ENCODE peak calls at places on chromosomes 12 and 14, in ten cellular contexts. F is tibial artery; Y is fibroblast of lung; I is lung; E is CD4-positive, CD25-positive, alpha-beta regulatory T cell; J is Peyer's patch; N is PC-3; W is bronchial epithelial cell; S is BE2C; B is mesendoderm. K is an unnamed sample.
A peak's percentile ranks its signal among the peaks of the same experiment; 100 is the strongest.

GRCh38 chr14:94707494-94707893 is 62.4 kb downstream of the GSC start:
- DNase-seq in F (no peak), Y (no peak), I (no peak), E (no peak), J (no peak), N (no peak), W (no peak), S (no peak), B (peak; percentile 96), K (peak; percentile 90)

GRCh38 chr14:105019861-105020814 is 745 bp downstream of the CDCA4 start:
- DNase-seq in F (no peak), Y (no peak), I (no peak), E (peak; percentile 58), J (peak; percentile 73), N (no peak), W (no peak), S (peak; percentile 51), B (peak; percentile 60), K (peak; percentile 78)

GRCh38 chr12:108622425-108622824 is 11.3 kb downstream of the SELPLG start:
- DNase-seq in F (no peak), Y (no peak), I (no peak), E (peak; percentile 54), J (no peak), N (no peak), W (peak; percentile 50), S (no peak), B (peak; percentile 94), K (peak; percentile 65)

GRCh38 chr12:122078141-122079037 is at the start of gene MLXIP:
- DNase-seq in F (peak; percentile 96), Y (peak; percentile 93), I (peak; percentile 95), E (peak; percentile 91), J (peak; percentile 97), N (peak; percentile 96), W (peak; percentile 77), S (peak; percentile 95), B (peak; percentile 95), K (peak; percentile 99)

GRCh38 chr12:121184425-121184824 is 25.5 kb upstream of the P2RX4 start:
- DNase-seq in F (no peak), Y (no peak), I (no peak), E (no peak), J (no peak), N (no peak), W (peak; percentile 89), S (no peak), B (no peak), K (no peak)

GRCh38 chr14:22819191-22819988 is 4.2 kb upstream of the SLC7A7 start:
- DNase-seq in F (peak; percentile 85), Y (peak; percentile 85), I (no peak), E (no peak), J (peak; percentile 72), N (peak; percentile 33), W (no peak), S (no peak), B (peak; percentile 72), K (peak; percentile 63)

GRCh38 chr12:49944046-49944445 is 6.5 kb upstream of the AQP2 start:
- DNase-seq in F (no peak), Y (no peak), I (no peak), E (no peak), J (peak; percentile 58), N (no peak), W (no peak), S (no peak), B (no peak), K (no peak)

GRCh38 chr12:8948711-8949524 is 527 bp downstream of the M6PR start:
- DNase-seq in F (no peak), Y (peak; percentile 26), I (no peak), E (peak; percentile 49), J (peak; percentile 49), N (peak; percentile 2), W (peak; percentile 45), S (no peak), B (peak; percentile 61), K (peak; percentile 31)

GRCh38 chr12:97960741-97961608 is 498.4 kb downstream of the RMST start:
- DNase-seq in F (no peak), Y (peak; percentile 14), I (peak; percentile 36), E (peak; percentile 21), J (no peak), N (peak; percentile 36), W (peak; percentile 38), S (peak; percentile 10), B (peak; percentile 66), K (peak; percentile 2)

GRCh38 chr12:1948883-1949282 is 30.4 kb upstream of the CACNA2D4 start:
- DNase-seq in F (no peak), Y (no peak), I (no peak), E (no peak), J (no peak), N (no peak), W (no peak), S (no peak), B (no peak), K (no peak)

GRCh38 chr14:69055125-69055524 is 76.0 kb upstream of the ACTN1 start:
- DNase-seq in F (no peak), Y (peak; percentile 91), I (no peak), E (no peak), J (no peak), N (no peak), W (no peak), S (no peak), B (no peak), K (no peak)

GRCh38 chr12:123388218-123388947 is 4.5 kb downstream of the KMT5A start:
- DNase-seq in F (peak; percentile 94), Y (peak; percentile 63), I (peak; percentile 76), E (peak; percentile 76), J (peak; percentile 89), N (peak; percentile 76), W (peak; percentile 41), S (peak; percentile 86), B (peak; percentile 73), K (peak; percentile 98)

GRCh38 chr14:67533754-67534085 is 630 bp downstream of the PLEKHH1 start:
- DNase-seq in F (no peak), Y (no peak), I (no peak), E (no peak), J (peak; percentile 53), N (peak; percentile 32), W (no peak), S (no peak), B (no peak), K (no peak)

GRCh38 chr14:71179046-71179445 is 271.8 kb downstream of the PCNX1 start:
- DNase-seq in F (no peak), Y (no peak), I (no peak), E (no peak), J (no peak), N (no peak), W (no peak), S (no peak), B (no peak), K (no peak)

GRCh38 chr12:126545411-126545810 is 1480.2 kb downstream of the AACS start:
- DNase-seq in F (no peak), Y (no peak), I (no peak), E (no peak), J (no peak), N (peak; percentile 9), W (no peak), S (no peak), B (no peak), K (no peak)

GRCh38 chr12:111068281-111068680 is 147.9 kb upstream of the MYL2 start:
- DNase-seq in F (no peak), Y (no peak), I (no peak), E (peak; percentile 53), J (no peak), N (no peak), W (no peak), S (no peak), B (no peak), K (no peak)

GRCh38 chr12:107320929-107321618 is 227.7 kb upstream of the CRY1 start:
- DNase-seq in F (no peak), Y (no peak), I (no peak), E (peak; percentile 85), J (peak; percentile 82), N (peak; percentile 39), W (peak; percentile 71), S (no peak), B (peak; percentile 60), K (peak; percentile 76)
- H3K4me3 ChIP-seq in F (peak overlapping the region; percentile 34), Y (peak overlapping the region; percentile 43), I (no peak overlapping the region), E (peak overlapping the region; percentile 66), J (peak overlapping the region; percentile 47), N (peak overlapping the region; percentile 81), W (peak overlapping the region; percentile 49), S (no peak overlapping the region), B (peak overlapping the region; percentile 42), K (peak overlapping the region; percentile 66)

GRCh38 chr14:56803816-56804535 is 6.3 kb downstream of the OTX2 start:
- DNase-seq in F (no peak), Y (no peak), I (no peak), E (no peak), J (no peak), N (no peak), W (no peak), S (no peak), B (no peak), K (peak; percentile 32)
- H3K27me3 ChIP-seq in F (peaks cover 3% of the 10 kb centered on the region), Y (peaks cover 38% of the 10 kb centered on the region), I (peaks cover 29% of the 10 kb centered on the region), E (peaks cover 63% of the 10 kb centered on the region), J (no peaks in the 10 kb centered on the region), N (peaks cover 96% of the 10 kb centered on the region), W (peaks cover 58% of the 10 kb centered on the region), S (peaks cover 94% of the 10 kb centered on the region), B (peaks cover 2% of the 10 kb centered on the region), K (peaks cover 63% of the 10 kb centered on the region)

DNA sequence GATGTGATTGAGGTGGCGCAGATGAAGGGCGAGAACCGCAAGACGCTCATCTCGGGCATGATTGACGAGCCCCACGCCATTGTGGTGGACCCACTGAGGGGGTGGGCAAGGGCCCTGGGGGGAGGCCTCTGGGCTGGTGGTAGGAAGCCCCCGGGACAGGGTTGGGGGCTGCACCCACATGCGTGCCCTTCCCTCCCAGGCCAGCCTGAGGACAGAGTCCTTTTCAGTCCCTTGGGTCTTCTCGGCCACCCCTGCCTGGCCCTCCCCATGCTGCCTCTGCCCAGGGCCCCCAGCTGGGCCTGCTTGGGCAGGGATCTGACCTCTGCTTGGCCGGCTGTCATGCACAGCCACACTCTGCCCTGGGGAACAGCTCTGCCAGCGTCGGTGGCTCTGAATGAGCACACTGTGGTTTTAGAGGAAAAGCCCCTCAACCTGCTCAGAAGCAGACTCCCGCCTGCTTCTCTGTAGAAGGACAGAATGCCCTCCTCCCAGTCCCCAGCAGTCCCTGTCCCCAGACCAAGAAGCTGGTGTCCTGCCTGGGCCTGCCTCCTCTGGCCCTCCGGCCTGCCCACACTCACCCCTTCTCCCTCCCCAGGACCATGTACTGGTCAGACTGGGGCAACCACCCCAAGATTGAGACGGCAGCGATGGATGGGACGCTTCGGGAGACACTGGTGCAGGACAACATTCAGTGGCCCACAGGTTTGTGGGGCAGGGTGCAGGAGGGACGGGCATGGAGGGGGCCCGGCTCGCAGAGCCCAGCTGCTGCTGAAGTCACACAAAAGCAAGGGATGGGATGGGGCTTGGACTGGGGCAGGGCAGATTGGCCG is 8.3 kb upstream of the NXPH4 start:
- DNase-seq in F (no peak), Y (no peak), I (no peak), E (no peak), J (no peak), N (no peak), W (no peak), S (no peak), B (no peak), K (no peak)
- H3K36me3 ChIP-seq in F (peaks cover 95% of the 10 kb centered on the region), Y (peaks cover 75% of the 10 kb centered on the region), I (peaks cover 58% of the 10 kb centered on the region), E (no peaks in the 10 kb centered on the region), J (no peaks in the 10 kb centered on the region), N (no peaks in the 10 kb centered on the region), W (peaks cover 34% of the 10 kb centered on the region), S (no peaks in the 10 kb centered on the region), B (peaks cover 8% of the 10 kb centered on the region), K (peaks cover 50% of the 10 kb centered on the region)

DNA sequence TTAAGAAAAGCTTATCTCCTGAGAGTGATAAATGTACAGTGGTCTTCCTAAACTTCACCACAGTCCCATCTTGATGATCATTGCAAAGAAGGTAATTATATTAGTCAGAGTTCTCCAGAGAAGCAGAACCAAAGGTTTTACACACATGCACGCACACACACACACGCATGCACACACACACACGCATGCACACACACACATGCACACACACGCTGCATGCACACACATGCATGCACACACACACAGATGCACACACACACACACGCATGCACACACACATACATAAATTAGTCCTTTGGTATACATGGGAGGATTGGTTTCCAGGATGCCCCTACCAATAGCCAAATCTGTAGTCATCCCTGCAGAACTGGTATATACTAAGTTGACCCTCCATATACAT is 580 bp downstream of the OR4E2 start:
- DNase-seq in F (no peak), Y (no peak), I (no peak), E (no peak), J (no peak), N (no peak), W (no peak), S (no peak), B (no peak), K (no peak)
- H3K4me3 ChIP-seq in F (no peak overlapping the region), Y (no peak overlapping the region), I (no peak overlapping the region), E (no peak overlapping the region), J (no peak overlapping the region), N (no peak overlapping the region), W (no peak overlapping the region), S (no peak overlapping the region), B (no peak overlapping the region), K (no peak overlapping the region)

K was measured in H7.